ENCODE peak calls at places on chromosomes 11 and 22, in four cellular contexts. T, N, P and S are unnamed samples.

GRCh38 chr11:6476571-6476970 is 2.8 kb upstream of the TRIM3 start:
- DNase-seq in P (no peak), T (no peak), N (no peak), S (no peak)

GRCh38 chr11:108890482-108891092 is 225.7 kb downstream of the DDX10 start:
- DNase-seq in T (no peak), N (no peak), P (no peak), S (no peak)

GRCh38 chr11:134034496-134035381 is 34.1 kb upstream of the JAM3 start:
- DNase-seq in P (no peak), T (peak; percentile 84), N (peak; percentile 74), S (no peak)

GRCh38 chr22:25176175-25176574 is 23.5 kb upstream of the CRYBB3 start:
- DNase-seq in T (no peak), P (no peak), N (no peak), S (no peak)

GRCh38 chr11:29119691-29120328 is 897.0 kb downstream of the KCNA4 start:
- DNase-seq in N (no peak), T (no peak), P (peak; percentile 99), S (no peak)

GRCh38 chr22:36885474-36885873 is 24.7 kb downstream of the NCF4 start:
- DNase-seq in P (no peak), N (no peak), T (no peak), S (no peak)

GRCh38 chr22:30922151-30922611 is 46.4 kb downstream of the MORC2 start:
- DNase-seq in N (peak; percentile 91), P (peak; percentile 60), T (peak; percentile 55), S (no peak)

GRCh38 chr11:45881708-45882368 is 3.6 kb upstream of the MAPK8IP1 start:
- DNase-seq in P (no peak), N (no peak), T (no peak), S (no peak)

GRCh38 chr22:47692811-47693210 is 930.4 kb downstream of the TBC1D22A start:
- DNase-seq in T (no peak), N (no peak), P (no peak), S (no peak)

GRCh38 chr11:47188262-47188661 is 2.0 kb upstream of the PACSIN3 start:
- DNase-seq in P (no peak), N (no peak), T (no peak), S (no peak)

GRCh38 chr11:19573666-19574065 is 139.0 kb upstream of the NAV2 start:
- DNase-seq in P (no peak), T (no peak), N (no peak), S (no peak)

GRCh38 chr11:61618991-61619390 is 38.1 kb upstream of the SYT7 start:
- DNase-seq in P (no peak), T (no peak), N (no peak), S (no peak)

GRCh38 chr22:35394011-35394312 is 6.0 kb upstream of the MCM5 start:
- DNase-seq in N (no peak), P (peak; percentile 68), T (no peak), S (no peak)

GRCh38 chr22:28018461-28018927 is 99.4 kb upstream of the PITPNB start:
- DNase-seq in T (peak; percentile 16), N (peak; percentile 60), P (no peak), S (peak; percentile 76)

GRCh38 chr22:44353063-44353440 is 40.3 kb upstream of the SHISAL1 start:
- DNase-seq in N (peak; percentile 47), P (no peak), T (no peak), S (peak; percentile 48)

GRCh38 chr22:43313497-43314474 is 29.4 kb downstream of the SCUBE1 start:
- DNase-seq in T (no peak), P (no peak), N (peak; percentile 33), S (no peak)

GRCh38 chr11:70399681-70400112 is 1.4 kb downstream of the CTTN start:
- DNase-seq in P (peak; percentile 95), N (no peak), T (peak; percentile 81), S (peak; percentile 87)

GRCh38 chr11:64000026-64000739 is 13.9 kb downstream of the OTUB1 start:
- DNase-seq in N (peak; percentile 94), P (peak; percentile 53), T (peak; percentile 80), S (no peak)

GRCh38 chr11:31977343-31977742 is 113.5 kb upstream of the RCN1 start:
- DNase-seq in N (no peak), P (no peak), T (no peak), S (no peak)

GRCh38 chr11:71485466-71485865 is 32.5 kb downstream of the NADSYN1 start:
- DNase-seq in N (no peak), P (no peak), T (no peak), S (no peak)

GRCh38 chr11:61532136-61533038 is 23.8 kb downstream of the LRRC10B start:
- DNase-seq in T (peak; percentile 40), P (peak; percentile 25), N (no peak), S (no peak)

GRCh38 chr11:62140302-62141110 is 16.7 kb downstream of the INCENP start:
- DNase-seq in P (no peak), N (peak; percentile 61), T (peak; percentile 11), S (peak; percentile 56)

GRCh38 chr11:19800714-19801519 is 88.3 kb downstream of the NAV2 start:
- DNase-seq in N (no peak), T (no peak), P (no peak), S (no peak)

GRCh38 chr22:37231406-37232139 is 12.5 kb downstream of the RAC2 start:
- DNase-seq in P (no peak), N (peak; percentile 82), T (no peak), S (no peak)

GRCh38 chr22:26524870-26525269 is 12.6 kb upstream of the TFIP11 start:
- DNase-seq in P (no peak), N (no peak), T (no peak), S (no peak)

GRCh38 chr11:8871283-8871775 is 39.7 kb upstream of the AKIP1 start:
- DNase-seq in P (peak; percentile 72), N (no peak), T (peak; percentile 56), S (peak; percentile 80)

GRCh38 chr11:66850588-66851250 is 6.1 kb upstream of the LRFN4 start:
- DNase-seq in P (no peak), N (peak; percentile 68), T (no peak), S (peak; percentile 61)

GRCh38 chr22:20316217-20316843 is 3.5 kb downstream of the DGCR6L start:
- DNase-seq in N (peak; percentile 58), P (no peak), T (peak; percentile 9), S (no peak)

GRCh38 chr11:2084721-2085120 is 54.5 kb downstream of the IGF2 start:
- DNase-seq in T (peak; percentile 8), P (no peak), N (peak; percentile 41), S (peak; percentile 36)

GRCh38 chr11:57567512-57568329 is at the start of gene UBE2L6:
- DNase-seq in T (peak; percentile 85), P (no peak), N (peak; percentile 95), S (peak; percentile 74)

GRCh38 chr11:87399341-87399740 is 361.6 kb downstream of the TMEM135 start:
- DNase-seq in N (no peak), T (no peak), P (no peak), S (no peak)

GRCh38 chr22:46622081-46622521 is 1.9 kb downstream of the GRAMD4 start:
- DNase-seq in P (peak; percentile 19), N (no peak), T (no peak), S (no peak)

DNA sequence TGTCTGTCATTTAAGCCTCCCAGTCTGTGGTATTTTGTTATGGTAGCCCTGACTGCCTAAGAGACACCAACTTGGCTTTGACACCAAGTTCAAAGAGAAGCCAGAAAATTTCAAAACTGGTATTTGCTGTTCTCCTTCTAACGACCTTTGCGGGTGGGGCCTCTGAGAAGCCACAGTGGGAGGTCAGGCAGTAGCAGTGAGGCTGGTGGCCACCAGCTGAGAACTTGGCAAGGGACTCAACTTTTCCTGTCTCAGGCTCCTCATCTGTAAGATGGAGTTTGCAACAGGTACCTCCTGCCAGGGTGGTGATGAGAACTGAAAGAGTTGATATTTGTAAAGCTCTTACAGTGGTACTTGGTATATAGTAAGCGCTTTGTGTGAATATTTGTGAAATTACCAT is 183.4 kb downstream of the BCR start:
- DNase-seq in N (no peak), T (no peak), P (no peak), S (no peak)
- H3K27me3 ChIP-seq in N (no peaks in the 10 kb centered on the region), T (peaks cover 5% of the 10 kb centered on the region), P (peaks cover 17% of the 10 kb centered on the region), S (peaks cover 5% of the 10 kb centered on the region)

GRCh38 chr11:111707039-111707690 is 59.0 kb downstream of the PPP2R1B start:
- DNase-seq in T (peak; percentile 82), N (no peak), P (peak; percentile 99), S (no peak)

GRCh38 chr11:111702623-111703022 is 63.6 kb downstream of the PPP2R1B start:
- DNase-seq in T (no peak), N (no peak), P (no peak), S (no peak)

GRCh38 chr11:111707691-111708067 is 58.5 kb downstream of the PPP2R1B start:
- DNase-seq in T (no peak), N (no peak), P (no peak), S (no peak)
- H3K36me3 ChIP-seq in T (peaks cover 77% of the 10 kb centered on the region), N (peaks cover 30% of the 10 kb centered on the region), P (peaks cover 12% of the 10 kb centered on the region), S (peaks cover 57% of the 10 kb centered on the region)

GRCh38 chr11:94315664-94316063 is 11.3 kb downstream of the IZUMO1R start:
- DNase-seq in N (no peak), P (no peak), T (no peak), S (no peak)
- TF ChIP-seq POLR2AphosphoS5 in N (no peak), P (no peak), T (no peak), S (no peak)

GRCh38 chr22:41928416-41929157 is 2.0 kb upstream of the TNFRSF13C start:
- DNase-seq in N (peak; percentile 83), P (no peak), T (no peak), S (no peak)
- H3K27me3 ChIP-seq in N (peaks cover 16% of the 10 kb centered on the region), P (peaks cover 14% of the 10 kb centered on the region), T (peaks cover 46% of the 10 kb centered on the region), S (peaks cover 21% of the 10 kb centered on the region)

GRCh38 chr11:35207471-35208403 is 68.8 kb downstream of the CD44 start:
- DNase-seq in T (no peak), N (no peak), P (no peak), S (no peak)
- H3K36me3 ChIP-seq in T (peaks cover 38% of the 10 kb centered on the region), N (peaks cover 40% of the 10 kb centered on the region), P (no peaks in the 10 kb centered on the region), S (peaks cover 77% of the 10 kb centered on the region)

DNA sequence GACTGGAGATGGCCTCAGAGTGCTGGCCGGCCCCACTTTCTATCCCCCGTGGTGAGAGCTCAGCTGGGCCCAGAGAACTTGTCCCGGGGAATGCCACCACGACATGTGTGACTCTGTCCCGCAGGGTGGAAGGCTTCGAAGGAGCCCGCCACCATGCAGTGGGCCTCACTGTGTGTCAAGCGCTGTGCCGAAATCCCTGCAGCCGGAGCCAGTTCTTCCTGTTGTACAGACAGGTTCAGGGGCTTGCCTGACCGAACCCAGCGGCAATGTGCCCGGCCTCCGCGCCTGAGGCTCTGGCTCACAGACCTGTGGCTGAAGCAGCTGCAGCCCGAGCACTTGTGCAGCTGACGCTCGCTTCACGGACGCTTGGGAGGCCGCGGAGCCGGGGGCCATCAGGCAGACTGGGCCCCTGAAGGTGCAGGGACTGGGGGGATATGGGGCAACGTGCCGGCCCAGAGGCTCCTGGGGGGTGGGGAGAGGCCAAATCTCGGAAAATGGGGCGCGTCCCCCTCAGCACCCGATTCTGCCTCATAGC is 650 bp downstream of the PPM1F start:
- DNase-seq in P (peak; percentile 51), T (peak; percentile 57), N (peak; percentile 91), S (no peak)
- TF ChIP-seq POLR2AphosphoS5 in P (no peak), T (no peak), N (no peak), S (no peak)

GRCh38 chr22:22420580-22420979 is 88.0 kb downstream of the ZNF280B start:
- DNase-seq in N (no peak), P (no peak), T (no peak), S (no peak)
- H3K27me3 ChIP-seq in N (no peaks in the 10 kb centered on the region), P (peaks cover 15% of the 10 kb centered on the region), T (peaks cover 71% of the 10 kb centered on the region), S (peaks cover 33% of the 10 kb centered on the region)

DNA sequence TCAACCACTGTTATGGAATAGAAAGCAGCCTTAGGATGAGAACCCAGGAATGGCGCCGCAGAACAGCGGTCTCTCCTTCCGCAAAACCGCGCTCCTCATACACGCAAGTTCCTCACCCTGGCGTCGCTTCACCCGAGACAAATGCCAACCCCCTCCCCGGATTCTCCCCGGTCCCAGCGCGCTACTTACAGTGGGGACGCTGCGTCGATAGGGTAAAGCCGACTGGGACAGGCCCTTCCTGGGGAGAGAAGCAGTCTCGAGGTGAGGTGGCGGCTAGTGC is 287 bp downstream of the RPS13 start:
- DNase-seq in T (no peak), P (no peak), N (no peak), S (no peak)
- H3K36me3 ChIP-seq in T (peaks cover 43% of the 10 kb centered on the region), P (peaks cover 3% of the 10 kb centered on the region), N (peaks cover 37% of the 10 kb centered on the region), S (peaks cover 31% of the 10 kb centered on the region)